ENCODE peak calls at places on chromosomes 16 and 17, in five cellular contexts. V, J, Q, S and N are unnamed samples.

GRCh38 chr16:50496990-50497389 is 51.2 kb upstream of the NKD1 start:
- DNase-seq in V (no peak), J (no peak), Q (peak), S (no peak), N (no peak)

GRCh38 chr16:69311533-69312388 is 611 bp downstream of the VPS4A start:
- DNase-seq in V (peak), J (no peak), Q (peak), S (no peak), N (no peak)

GRCh38 chr16:4924593-4925378 is 12.2 kb downstream of the PPL start:
- DNase-seq in V (peak), J (no peak), Q (no peak), S (no peak), N (no peak)

GRCh38 chr16:12679660-12680272 is 123.9 kb downstream of the CPPED1 start:
- DNase-seq in V (no peak), J (no peak), Q (peak), S (no peak), N (no peak)

GRCh38 chr17:78038748-78039288 is 80.3 kb downstream of the TNRC6C start:
- DNase-seq in V (no peak), J (no peak), Q (no peak), S (no peak), N (no peak)

GRCh38 chr17:4675791-4676190 is 28.1 kb downstream of the PELP1 start:
- DNase-seq in V (no peak), J (no peak), Q (no peak), S (no peak), N (no peak)

GRCh38 chr17:61313515-61314326 is 85.9 kb upstream of the TBX2 start:
- DNase-seq in V (no peak), J (no peak), Q (no peak), S (no peak), N (no peak)

GRCh38 chr16:85527767-85528297 is 85.3 kb upstream of the GSE1 start:
- DNase-seq in V (no peak), J (no peak), Q (no peak), S (no peak), N (no peak)

GRCh38 chr16:51731160-51731559 is 580.1 kb upstream of the SALL1 start:
- DNase-seq in V (no peak), J (no peak), Q (no peak), S (no peak), N (no peak)

GRCh38 chr16:86033016-86033474 is 134.1 kb downstream of the IRF8 start:
- DNase-seq in V (no peak), J (peak), Q (no peak), S (no peak), N (no peak)

GRCh38 chr17:49634487-49634865 is 43.4 kb downstream of the SPOP start:
- DNase-seq in V (no peak), J (no peak), Q (no peak), S (peak), N (no peak)

GRCh38 chr17:49598918-49599317 is 23.2 kb downstream of the NXPH3 start:
- DNase-seq in V (no peak), J (no peak), Q (no peak), S (no peak), N (no peak)

GRCh38 chr17:69828087-69828486 is 246.9 kb upstream of the KCNJ16 start:
- DNase-seq in V (no peak), J (no peak), Q (peak), S (no peak), N (no peak)

GRCh38 chr16:48499822-48500440 is 110.0 kb downstream of the N4BP1 start:
- DNase-seq in V (no peak), J (no peak), Q (peak), S (no peak), N (no peak)

GRCh38 chr17:75722076-75722475 is 817 bp downstream of the ITGB4 start:
- DNase-seq in V (no peak), J (no peak), Q (no peak), S (no peak), N (no peak)

GRCh38 chr16:84464116-84464515 is 40.3 kb downstream of the MEAK7 start:
- DNase-seq in V (no peak), J (no peak), Q (no peak), S (no peak), N (no peak)

GRCh38 chr16:75392911-75393310 is 40.4 kb downstream of the CFDP1 start:
- DNase-seq in V (no peak), J (no peak), Q (no peak), S (no peak), N (no peak)

GRCh38 chr17:628507-628941 is 86.1 kb downstream of the VPS53 start:
- DNase-seq in V (no peak), J (no peak), Q (no peak), S (no peak), N (no peak)

GRCh38 chr16:58836427-58836826 is 102.3 kb upstream of the GOT2 start:
- DNase-seq in V (no peak), J (no peak), Q (no peak), S (no peak), N (no peak)

GRCh38 chr17:78674156-78674555 is 97.0 kb upstream of the DNAH17 start:
- DNase-seq in V (no peak), J (no peak), Q (no peak), S (peak), N (no peak)

GRCh38 chr17:49225554-49226236 is 4.9 kb downstream of the PHOSPHO1 start:
- DNase-seq in V (no peak), J (no peak), Q (no peak), S (no peak), N (no peak)

GRCh38 chr17:65556014-65556909 is 5.2 kb downstream of the AXIN2 start:
- DNase-seq in V (peak), J (peak), Q (peak), S (no peak), N (peak)

GRCh38 chr17:61813211-61813610 is 50.1 kb downstream of the BRIP1 start:
- DNase-seq in V (no peak), J (no peak), Q (no peak), S (no peak), N (no peak)

GRCh38 chr17:52134641-52135040 is 23.9 kb downstream of the CA10 start:
- DNase-seq in V (no peak), J (no peak), Q (peak), S (peak), N (no peak)

GRCh38 chr16:86307518-86307903 is 202.8 kb upstream of the FOXF1 start:
- DNase-seq in V (no peak), J (no peak), Q (peak), S (no peak), N (no peak)